ENCODE peak calls at places on chromosome 16, in eight cellular contexts. One of them, this sample, is unnamed.

GRCh38 chr16:24838554-24839266 is 7.1 kb upstream of the SLC5A11 start:
- DNase-seq in Daoy: peak; percentile 40
- DNase-seq in stimulated activated CD8-positive, alpha-beta memory T cell treated with anti-CD3 and anti-CD28 coated beads, Interleukin-15, amount 100 ng/mL, for 24 hours: no peak
- DNase-seq in coronary artery: no peak
- DNase-seq in astrocyte of the cerebellum: peak; percentile 6
- DNase-seq in NCI-H1417 treated with DMSO at 0.1 percent for 48 hours: no peak
- DNase-seq in AG20443: peak; percentile 77
- DNase-seq in KBM-7: peak; percentile 48
- DNase-seq in this sample: peak; percentile 50

GRCh38 chr16:51166116-51166515 is 15.0 kb upstream of the SALL1 start:
- DNase-seq in astrocyte of the cerebellum: no peak
- DNase-seq in KBM-7: no peak
- DNase-seq in AG20443: no peak
- DNase-seq in stimulated activated CD8-positive, alpha-beta memory T cell treated with anti-CD3 and anti-CD28 coated beads, Interleukin-15, amount 100 ng/mL, for 24 hours: no peak
- DNase-seq in Daoy: peak; percentile 12
- DNase-seq in NCI-H1417 treated with DMSO at 0.1 percent for 48 hours: no peak
- DNase-seq in coronary artery: no peak
- DNase-seq in this sample: no peak

GRCh38 chr16:81313731-81314602 is 795 bp upstream of the GAN start:
- DNase-seq in AG20443: no peak
- DNase-seq in coronary artery: no peak
- DNase-seq in stimulated activated CD8-positive, alpha-beta memory T cell treated with anti-CD3 and anti-CD28 coated beads, Interleukin-15, amount 100 ng/mL, for 24 hours: no peak
- DNase-seq in NCI-H1417 treated with DMSO at 0.1 percent for 48 hours: no peak
- DNase-seq in KBM-7: no peak
- DNase-seq in astrocyte of the cerebellum: no peak
- DNase-seq in Daoy: no peak
- DNase-seq in this sample: no peak

GRCh38 chr16:2009302-2009711 is 314 bp downstream of the ZNF598 start:
- DNase-seq in stimulated activated CD8-positive, alpha-beta memory T cell treated with anti-CD3 and anti-CD28 coated beads, Interleukin-15, amount 100 ng/mL, for 24 hours: no peak
- DNase-seq in coronary artery: no peak
- DNase-seq in Daoy: no peak
- DNase-seq in NCI-H1417 treated with DMSO at 0.1 percent for 48 hours: no peak
- DNase-seq in KBM-7: no peak
- DNase-seq in AG20443: no peak
- DNase-seq in astrocyte of the cerebellum: no peak
- DNase-seq in this sample: no peak

GRCh38 chr16:74726736-74727135 is 26.1 kb upstream of the MLKL start:
- DNase-seq in coronary artery: no peak
- DNase-seq in stimulated activated CD8-positive, alpha-beta memory T cell treated with anti-CD3 and anti-CD28 coated beads, Interleukin-15, amount 100 ng/mL, for 24 hours: no peak
- DNase-seq in NCI-H1417 treated with DMSO at 0.1 percent for 48 hours: no peak
- DNase-seq in Daoy: no peak
- DNase-seq in astrocyte of the cerebellum: no peak
- DNase-seq in KBM-7: peak; percentile 84
- DNase-seq in AG20443: no peak
- DNase-seq in this sample: no peak

GRCh38 chr16:79811541-79811940 is 211.0 kb upstream of the MAF start:
- DNase-seq in NCI-H1417 treated with DMSO at 0.1 percent for 48 hours: no peak
- DNase-seq in coronary artery: no peak
- DNase-seq in Daoy: peak; percentile 23
- DNase-seq in AG20443: no peak
- DNase-seq in stimulated activated CD8-positive, alpha-beta memory T cell treated with anti-CD3 and anti-CD28 coated beads, Interleukin-15, amount 100 ng/mL, for 24 hours: no peak
- DNase-seq in KBM-7: no peak
- DNase-seq in astrocyte of the cerebellum: no peak
- DNase-seq in this sample: no peak

GRCh38 chr16:85419503-85420408 is 193.4 kb upstream of the GSE1 start:
- DNase-seq in AG20443: no peak
- DNase-seq in coronary artery: no peak
- DNase-seq in stimulated activated CD8-positive, alpha-beta memory T cell treated with anti-CD3 and anti-CD28 coated beads, Interleukin-15, amount 100 ng/mL, for 24 hours: no peak
- DNase-seq in KBM-7: no peak
- DNase-seq in Daoy: no peak
- DNase-seq in NCI-H1417 treated with DMSO at 0.1 percent for 48 hours: no peak
- DNase-seq in astrocyte of the cerebellum: no peak
- DNase-seq in this sample: no peak

GRCh38 chr16:56664506-56664905 is 3.4 kb downstream of the MT1G start:
- DNase-seq in NCI-H1417 treated with DMSO at 0.1 percent for 48 hours: no peak
- DNase-seq in astrocyte of the cerebellum: no peak
- DNase-seq in coronary artery: no peak
- DNase-seq in AG20443: no peak
- DNase-seq in Daoy: no peak
- DNase-seq in KBM-7: no peak
- DNase-seq in stimulated activated CD8-positive, alpha-beta memory T cell treated with anti-CD3 and anti-CD28 coated beads, Interleukin-15, amount 100 ng/mL, for 24 hours: no peak
- DNase-seq in this sample: no peak

GRCh38 chr16:29663829-29664132 is 734 bp downstream of the SPN start:
- DNase-seq in coronary artery: no peak
- DNase-seq in stimulated activated CD8-positive, alpha-beta memory T cell treated with anti-CD3 and anti-CD28 coated beads, Interleukin-15, amount 100 ng/mL, for 24 hours: no peak
- DNase-seq in AG20443: no peak
- DNase-seq in KBM-7: no peak
- DNase-seq in astrocyte of the cerebellum: no peak
- DNase-seq in NCI-H1417 treated with DMSO at 0.1 percent for 48 hours: no peak
- DNase-seq in Daoy: no peak
- DNase-seq in this sample: no peak

GRCh38 chr16:48112603-48113400 is 43.0 kb downstream of the ABCC12 start:
- DNase-seq in AG20443: no peak
- DNase-seq in astrocyte of the cerebellum: no peak
- DNase-seq in NCI-H1417 treated with DMSO at 0.1 percent for 48 hours: no peak
- DNase-seq in KBM-7: no peak
- DNase-seq in coronary artery: no peak
- DNase-seq in stimulated activated CD8-positive, alpha-beta memory T cell treated with anti-CD3 and anti-CD28 coated beads, Interleukin-15, amount 100 ng/mL, for 24 hours: no peak
- DNase-seq in Daoy: no peak
- DNase-seq in this sample: no peak

GRCh38 chr16:48813485-48813884 is 203.5 kb upstream of the N4BP1 start:
- DNase-seq in astrocyte of the cerebellum: no peak
- DNase-seq in NCI-H1417 treated with DMSO at 0.1 percent for 48 hours: no peak
- DNase-seq in AG20443: no peak
- DNase-seq in coronary artery: no peak
- DNase-seq in Daoy: no peak
- DNase-seq in KBM-7: no peak
- DNase-seq in stimulated activated CD8-positive, alpha-beta memory T cell treated with anti-CD3 and anti-CD28 coated beads, Interleukin-15, amount 100 ng/mL, for 24 hours: no peak
- DNase-seq in this sample: no peak

GRCh38 chr16:58418026-58418425 is 25.8 kb downstream of the GINS3 start:
- DNase-seq in AG20443: no peak
- DNase-seq in stimulated activated CD8-positive, alpha-beta memory T cell treated with anti-CD3 and anti-CD28 coated beads, Interleukin-15, amount 100 ng/mL, for 24 hours: no peak
- DNase-seq in Daoy: no peak
- DNase-seq in NCI-H1417 treated with DMSO at 0.1 percent for 48 hours: no peak
- DNase-seq in KBM-7: no peak
- DNase-seq in astrocyte of the cerebellum: no peak
- DNase-seq in coronary artery: no peak
- DNase-seq in this sample: no peak

GRCh38 chr16:67441289-67441753 is 10.4 kb downstream of the HSD11B2 start:
- DNase-seq in stimulated activated CD8-positive, alpha-beta memory T cell treated with anti-CD3 and anti-CD28 coated beads, Interleukin-15, amount 100 ng/mL, for 24 hours: no peak
- DNase-seq in Daoy: no peak
- DNase-seq in KBM-7: no peak
- DNase-seq in NCI-H1417 treated with DMSO at 0.1 percent for 48 hours: no peak
- DNase-seq in coronary artery: no peak
- DNase-seq in astrocyte of the cerebellum: no peak
- DNase-seq in AG20443: no peak
- DNase-seq in this sample: no peak

GRCh38 chr16:12323007-12323699 is 346.6 kb downstream of the SNX29 start:
- DNase-seq in KBM-7: peak; percentile 3
- DNase-seq in coronary artery: no peak
- DNase-seq in NCI-H1417 treated with DMSO at 0.1 percent for 48 hours: no peak
- DNase-seq in stimulated activated CD8-positive, alpha-beta memory T cell treated with anti-CD3 and anti-CD28 coated beads, Interleukin-15, amount 100 ng/mL, for 24 hours: no peak
- DNase-seq in Daoy: no peak
- DNase-seq in astrocyte of the cerebellum: no peak
- DNase-seq in AG20443: no peak
- DNase-seq in this sample: no peak

GRCh38 chr16:15765880-15766279 is 90.9 kb downstream of the MYH11 start:
- DNase-seq in NCI-H1417 treated with DMSO at 0.1 percent for 48 hours: no peak
- DNase-seq in Daoy: peak; percentile 37
- DNase-seq in KBM-7: peak; percentile 73
- DNase-seq in coronary artery: no peak
- DNase-seq in AG20443: peak; percentile 69
- DNase-seq in stimulated activated CD8-positive, alpha-beta memory T cell treated with anti-CD3 and anti-CD28 coated beads, Interleukin-15, amount 100 ng/mL, for 24 hours: no peak
- DNase-seq in astrocyte of the cerebellum: no peak
- DNase-seq in this sample: peak; percentile 2

GRCh38 chr16:79215289-79215688 is 385.2 kb downstream of the MAF start:
- DNase-seq in stimulated activated CD8-positive, alpha-beta memory T cell treated with anti-CD3 and anti-CD28 coated beads, Interleukin-15, amount 100 ng/mL, for 24 hours: no peak
- DNase-seq in astrocyte of the cerebellum: no peak
- DNase-seq in coronary artery: no peak
- DNase-seq in AG20443: no peak
- DNase-seq in KBM-7: no peak
- DNase-seq in NCI-H1417 treated with DMSO at 0.1 percent for 48 hours: no peak
- DNase-seq in Daoy: no peak
- DNase-seq in this sample: no peak

GRCh38 chr16:2043980-2044451 is 3.6 kb downstream of the NTHL1 start:
- DNase-seq in stimulated activated CD8-positive, alpha-beta memory T cell treated with anti-CD3 and anti-CD28 coated beads, Interleukin-15, amount 100 ng/mL, for 24 hours: no peak
- DNase-seq in coronary artery: no peak
- DNase-seq in AG20443: no peak
- DNase-seq in NCI-H1417 treated with DMSO at 0.1 percent for 48 hours: no peak
- DNase-seq in Daoy: no peak
- DNase-seq in KBM-7: no peak
- DNase-seq in astrocyte of the cerebellum: no peak
- DNase-seq in this sample: no peak

GRCh38 chr16:47213761-47214440 is 70.2 kb upstream of the NETO2 start:
- DNase-seq in NCI-H1417 treated with DMSO at 0.1 percent for 48 hours: no peak
- DNase-seq in Daoy: no peak
- DNase-seq in stimulated activated CD8-positive, alpha-beta memory T cell treated with anti-CD3 and anti-CD28 coated beads, Interleukin-15, amount 100 ng/mL, for 24 hours: no peak
- DNase-seq in AG20443: no peak
- DNase-seq in coronary artery: no peak
- DNase-seq in astrocyte of the cerebellum: no peak
- DNase-seq in KBM-7: no peak
- DNase-seq in this sample: no peak

GRCh38 chr16:14658063-14658462 is 25.3 kb downstream of the BFAR start:
- DNase-seq in Daoy: no peak
- DNase-seq in AG20443: no peak
- DNase-seq in coronary artery: no peak
- DNase-seq in KBM-7: no peak
- DNase-seq in astrocyte of the cerebellum: no peak
- DNase-seq in stimulated activated CD8-positive, alpha-beta memory T cell treated with anti-CD3 and anti-CD28 coated beads, Interleukin-15, amount 100 ng/mL, for 24 hours: no peak
- DNase-seq in NCI-H1417 treated with DMSO at 0.1 percent for 48 hours: no peak
- DNase-seq in this sample: no peak

GRCh38 chr16:69865701-69866100 is 85.4 kb upstream of the CLEC18A start:
- DNase-seq in AG20443: peak; percentile 59
- DNase-seq in coronary artery: no peak
- DNase-seq in KBM-7: peak; percentile 33
- DNase-seq in stimulated activated CD8-positive, alpha-beta memory T cell treated with anti-CD3 and anti-CD28 coated beads, Interleukin-15, amount 100 ng/mL, for 24 hours: no peak
- DNase-seq in astrocyte of the cerebellum: peak; percentile 72
- DNase-seq in NCI-H1417 treated with DMSO at 0.1 percent for 48 hours: no peak
- DNase-seq in Daoy: peak; percentile 59
- DNase-seq in this sample: peak; percentile 6

This sample was measured in GF-D8.